ENCODE peak calls at places on chromosome 17, in five cellular contexts. I is epithelial cell of proximal tubule; X is tibial artery; E is activated CD4-positive, CD25-positive, alpha-beta regulatory T cell; Q is ELF-1. R is an unnamed sample.
A peak's percentile ranks its signal among the peaks of the same experiment; 100 is the strongest.

GRCh38 chr17:16879686-16880085 is 92.2 kb downstream of the TNFRSF13B start:
- DNase-seq in I (no peak), X (no peak), E (no peak), Q (no peak), R (no peak)

GRCh38 chr17:7673239-7673638 is 14.1 kb downstream of the TP53 start:
- DNase-seq in I (no peak), X (no peak), E (no peak), Q (peak; percentile 70), R (no peak)

GRCh38 chr17:81400154-81400938 is 5.1 kb downstream of the BAHCC1 start:
- DNase-seq in I (no peak), X (no peak), E (no peak), Q (peak; percentile 64), R (no peak)

GRCh38 chr17:7428557-7428956 is at the start of gene SPEM3:
- DNase-seq in I (no peak), X (no peak), E (no peak), Q (no peak), R (no peak)

GRCh38 chr17:269616-270514 is 82.7 kb downstream of the RPH3AL start:
- DNase-seq in I (no peak), X (peak; percentile 12), E (no peak), Q (no peak), R (no peak)

GRCh38 chr17:74390680-74391653 is 23.7 kb downstream of the GPR142 start:
- DNase-seq in I (no peak), X (no peak), E (no peak), Q (peak; percentile 68), R (no peak)

GRCh38 chr17:4150106-4150505 is 7.1 kb downstream of the CYB5D2 start:
- DNase-seq in I (no peak), X (no peak), E (no peak), Q (peak; percentile 15), R (no peak)

GRCh38 chr17:68011199-68011665 is 15.0 kb upstream of the C17orf58 start:
- DNase-seq in I (no peak), X (peak; percentile 31), E (peak; percentile 25), Q (peak; percentile 82), R (no peak)

GRCh38 chr17:17635126-17635525 is 43.6 kb upstream of the PEMT start:
- DNase-seq in I (no peak), X (no peak), E (no peak), Q (no peak), R (no peak)

GRCh38 chr17:75511610-75512575 is 3.4 kb downstream of the CASKIN2 start:
- DNase-seq in I (no peak), X (no peak), E (no peak), Q (no peak), R (no peak)

GRCh38 chr17:76519667-76520066 is 17.8 kb downstream of the CYGB start:
- DNase-seq in I (no peak), X (no peak), E (no peak), Q (no peak), R (no peak)

GRCh38 chr17:83191388-83192160 is 112.2 kb downstream of the METRNL start:
- DNase-seq in I (no peak), X (peak; percentile 20), E (no peak), Q (no peak), R (peak; percentile 9)

GRCh38 chr17:80113033-80113484 is 11.7 kb downstream of the GAA start:
- DNase-seq in I (no peak), X (no peak), E (no peak), Q (peak; percentile 46), R (no peak)

GRCh38 chr17:45320931-45321461 is 4.2 kb upstream of the MAP3K14 start:
- DNase-seq in I (peak; percentile 67), X (peak; percentile 45), E (no peak), Q (peak; percentile 40), R (peak; percentile 61)

GRCh38 chr17:27954521-27955495 is 61.6 kb upstream of the LYRM9 start:
- DNase-seq in I (no peak), X (no peak), E (no peak), Q (no peak), R (no peak)

GRCh38 chr17:373616-374225 is 21.1 kb upstream of the RPH3AL start:
- DNase-seq in I (no peak), X (peak; percentile 54), E (no peak), Q (no peak), R (no peak)

GRCh38 chr17:30970757-30971567 is at the start of gene RNF135:
- DNase-seq in I (no peak), X (peak; percentile 91), E (peak; percentile 38), Q (peak; percentile 93), R (peak; percentile 76)

GRCh38 chr17:48002920-48003685 is 32.2 kb downstream of the CDK5RAP3 start:
- DNase-seq in I (no peak), X (no peak), E (no peak), Q (peak; percentile 27), R (no peak)

GRCh38 chr17:59331929-59332889 is 754 bp downstream of the YPEL2 start:
- DNase-seq in I (no peak), X (peak; percentile 64), E (no peak), Q (peak; percentile 44), R (peak; percentile 18)

GRCh38 chr17:76219670-76220383 is 20.5 kb downstream of the RNF157 start:
- DNase-seq in I (no peak), X (no peak), E (no peak), Q (no peak), R (no peak)

GRCh38 chr17:63675607-63676539 is 24.1 kb downstream of the LIMD2 start:
- DNase-seq in I (no peak), X (peak; percentile 90), E (no peak), Q (no peak), R (no peak)

GRCh38 chr17:53516643-53517042 is 306.1 kb upstream of the KIF2B start:
- DNase-seq in I (peak; percentile 13), X (no peak), E (no peak), Q (no peak), R (no peak)

GRCh38 chr17:82399030-82399429 is 19.1 kb upstream of the HEXD start:
- DNase-seq in I (no peak), X (peak; percentile 42), E (no peak), Q (no peak), R (no peak)

GRCh38 chr17:45353047-45353446 is 36.2 kb upstream of the MAP3K14 start:
- DNase-seq in I (no peak), X (no peak), E (no peak), Q (no peak), R (no peak)

GRCh38 chr17:48499248-48499647 is 31.6 kb downstream of the HOXB1 start:
- DNase-seq in I (no peak), X (no peak), E (no peak), Q (no peak), R (no peak)

R was measured in 8988T.